ENCODE peak calls at places on chromosome 15, in five cellular contexts. One of them, this sample, is unnamed.

GRCh38 chr15:77456746-77457618 is 36.3 kb downstream of the HMG20A start:
- DNase-seq in dermis blood vessel endothelial cell: peak; percentile 47
- DNase-seq in AML-193: no peak
- DNase-seq in Karpas-422: no peak
- DNase-seq in stromal cell of bone marrow: no peak
- DNase-seq in this sample: no peak

GRCh38 chr15:49876401-49877038 is 242.5 kb downstream of the ATP8B4 start:
- DNase-seq in dermis blood vessel endothelial cell: peak; percentile 1
- DNase-seq in Karpas-422: peak; percentile 43
- DNase-seq in stromal cell of bone marrow: no peak
- DNase-seq in AML-193: no peak
- DNase-seq in this sample: no peak

GRCh38 chr15:73688455-73688854 is 4.3 kb downstream of the CD276 start:
- DNase-seq in stromal cell of bone marrow: no peak
- DNase-seq in dermis blood vessel endothelial cell: peak; percentile 58
- DNase-seq in AML-193: no peak
- DNase-seq in Karpas-422: no peak
- DNase-seq in this sample: no peak

GRCh38 chr15:63190993-63191392 is 1.6 kb downstream of the RAB8B start:
- DNase-seq in stromal cell of bone marrow: no peak
- DNase-seq in AML-193: peak; percentile 33
- DNase-seq in dermis blood vessel endothelial cell: no peak
- DNase-seq in Karpas-422: no peak
- DNase-seq in this sample: no peak

GRCh38 chr15:67021455-67021854 is 43.9 kb upstream of the SMAD3 start:
- DNase-seq in dermis blood vessel endothelial cell: peak; percentile 31
- DNase-seq in stromal cell of bone marrow: no peak
- DNase-seq in Karpas-422: no peak
- DNase-seq in AML-193: no peak
- DNase-seq in this sample: no peak

GRCh38 chr15:57445872-57446271 is 69.6 kb downstream of the CGNL1 start:
- DNase-seq in AML-193: no peak
- DNase-seq in Karpas-422: no peak
- DNase-seq in dermis blood vessel endothelial cell: no peak
- DNase-seq in stromal cell of bone marrow: no peak
- DNase-seq in this sample: no peak

GRCh38 chr15:33156021-33156420 is 38.5 kb downstream of the FMN1 start:
- DNase-seq in Karpas-422: no peak
- DNase-seq in dermis blood vessel endothelial cell: no peak
- DNase-seq in stromal cell of bone marrow: no peak
- DNase-seq in AML-193: no peak
- DNase-seq in this sample: no peak

GRCh38 chr15:52098328-52098727 is 14.2 kb downstream of the BCL2L10 start:
- DNase-seq in Karpas-422: no peak
- DNase-seq in dermis blood vessel endothelial cell: no peak
- DNase-seq in stromal cell of bone marrow: no peak
- DNase-seq in AML-193: no peak
- DNase-seq in this sample: no peak

GRCh38 chr15:65330934-65331645 is 26.6 kb downstream of the RNU5B-1 start:
- DNase-seq in dermis blood vessel endothelial cell: peak; percentile 21
- DNase-seq in AML-193: no peak
- DNase-seq in Karpas-422: no peak
- DNase-seq in stromal cell of bone marrow: no peak
- DNase-seq in this sample: no peak